ENCODE peak calls at places on chromosomes 1 and 21, in ten cellular contexts. P, B, Z, T, F, Y, E, S, N and D are unnamed samples.

GRCh38 chr1:7538849-7539771 is 232.0 kb upstream of the VAMP3 start:
- DNase-seq in P (no peak), B (peak), Z (no peak), T (no peak), F (no peak), Y (no peak), E (no peak), S (no peak), N (no peak), D (no peak)

GRCh38 chr1:168135982-168136708 is 585 bp downstream of the GPR161 start:
- DNase-seq in P (peak), B (peak), Z (no peak), T (no peak), F (peak), Y (no peak), E (peak), S (peak), N (peak), D (peak)

GRCh38 chr1:214966366-214966765 is 116.2 kb upstream of the KCNK2 start:
- DNase-seq in P (no peak), B (no peak), Z (no peak), T (no peak), F (no peak), Y (no peak), E (no peak), S (no peak), N (no peak), D (no peak)

GRCh38 chr21:45281411-45282282 is 6.0 kb downstream of the POFUT2 start:
- DNase-seq in P (no peak), B (no peak), Z (no peak), T (no peak), F (no peak), Y (no peak), E (peak), S (no peak), N (no peak), D (no peak)

GRCh38 chr1:1199961-1200875 is 6.2 kb downstream of the TNFRSF18 start:
- DNase-seq in P (no peak), B (no peak), Z (no peak), T (no peak), F (no peak), Y (no peak), E (no peak), S (no peak), N (no peak), D (no peak)

GRCh38 chr1:214228976-214229375 is 52.0 kb upstream of the SMYD2 start:
- DNase-seq in P (no peak), B (peak), Z (no peak), T (no peak), F (no peak), Y (no peak), E (no peak), S (no peak), N (no peak), D (no peak)

GRCh38 chr1:28296401-28297220 is 32.2 kb upstream of the MED18 start:
- DNase-seq in P (no peak), B (peak), Z (no peak), T (no peak), F (no peak), Y (no peak), E (no peak), S (peak), N (no peak), D (peak)

GRCh38 chr1:11520531-11521233 is 41.7 kb downstream of the DISP3 start:
- DNase-seq in P (peak), B (no peak), Z (no peak), T (no peak), F (no peak), Y (no peak), E (peak), S (no peak), N (no peak), D (no peak)

GRCh38 chr1:234583755-234584430 is 26.1 kb downstream of the IRF2BP2 start:
- DNase-seq in P (no peak), B (no peak), Z (peak), T (no peak), F (no peak), Y (no peak), E (peak), S (no peak), N (no peak), D (peak)